ENCODE peak calls at places on chromosomes 4 and X, in six cellular contexts. R is right lobe of liver, T is breast epithelium, K is activated B cell treated with CpG ODN at 0.5 μM for 24 hours, G is fibroblast of the aortic adventitia, X is left lung. Y is an unnamed sample.

GRCh38 chr4:118833192-118833820 is 2.6 kb downstream of the SEC24D start:
- DNase-seq in R (no peak), T (no peak), K (no peak), G (no peak), X (no peak), Y (no peak)

GRCh38 chr4:8726344-8726851 is 133.8 kb downstream of the CPZ start:
- DNase-seq in R (peak), T (no peak), K (peak), G (no peak), X (no peak), Y (no peak)

GRCh38 chrX:24146283-24146865 is 3.2 kb upstream of the ZFX start:
- DNase-seq in R (no peak), T (no peak), K (no peak), G (no peak), X (no peak), Y (no peak)

GRCh38 chrX:617891-618290 is 12.7 kb upstream of the SHOX start:
- DNase-seq in R (peak), T (no peak), K (no peak), G (no peak), X (no peak), Y (no peak)

GRCh38 chr4:20532871-20533870 is 167.1 kb upstream of the PACRGL start:
- DNase-seq in R (no peak), T (no peak), K (no peak), G (peak), X (no peak), Y (no peak)

GRCh38 chr4:187732524-187732923 is 263.0 kb upstream of the ZFP42 start:
- DNase-seq in R (no peak), T (no peak), K (no peak), G (no peak), X (no peak), Y (no peak)

GRCh38 chrX:97334850-97335249 is 451.1 kb downstream of the RPA4 start:
- DNase-seq in R (no peak), T (no peak), K (no peak), G (no peak), X (no peak), Y (no peak)

GRCh38 chrX:44088755-44089154 is 115.6 kb upstream of the NDP start:
- DNase-seq in R (no peak), T (no peak), K (no peak), G (no peak), X (no peak), Y (no peak)

GRCh38 chr4:168648929-168649328 is 152.1 kb downstream of the PALLD start:
- DNase-seq in R (no peak), T (no peak), K (no peak), G (peak), X (no peak), Y (no peak)

GRCh38 chrX:11558972-11559371 is 106.7 kb downstream of the ARHGAP6 start:
- DNase-seq in R (no peak), T (no peak), K (peak), G (no peak), X (no peak), Y (peak)

GRCh38 chr4:129900430-129900953 is 804.5 kb downstream of the C4orf33 start:
- DNase-seq in R (peak), T (no peak), K (no peak), G (no peak), X (no peak), Y (no peak)

GRCh38 chrX:124026529-124026928 is 65.0 kb downstream of the STAG2 start:
- DNase-seq in R (no peak), T (no peak), K (no peak), G (no peak), X (no peak), Y (no peak)

GRCh38 chr4:40736910-40737309 is 12.8 kb upstream of the NSUN7 start:
- DNase-seq in R (no peak), T (no peak), K (no peak), G (peak), X (no peak), Y (peak)

GRCh38 chrX:97159916-97160800 is 276.4 kb downstream of the RPA4 start:
- DNase-seq in R (no peak), T (no peak), K (no peak), G (peak), X (no peak), Y (no peak)

GRCh38 chrX:33211356-33212254 is at the start of gene DMD:
- DNase-seq in R (no peak), T (peak), K (no peak), G (peak), X (no peak), Y (no peak)

GRCh38 chr4:56790566-56791175 is 30.8 kb downstream of the SPINK2 start:
- DNase-seq in R (no peak), T (no peak), K (no peak), G (no peak), X (no peak), Y (no peak)

GRCh38 chr4:4320951-4321714 is 31.1 kb downstream of the ZBTB49 start:
- DNase-seq in R (no peak), T (no peak), K (no peak), G (no peak), X (no peak), Y (no peak)

GRCh38 chr4:158938462-158939044 is 164.3 kb upstream of the RAPGEF2 start:
- DNase-seq in R (no peak), T (no peak), K (no peak), G (no peak), X (no peak), Y (no peak)

GRCh38 chr4:1177274-1178141 is 5.1 kb upstream of the SPON2 start:
- DNase-seq in R (peak), T (no peak), K (no peak), G (no peak), X (peak), Y (peak)

GRCh38 chr4:157048248-157048647 is 27.7 kb upstream of the GLRB start:
- DNase-seq in R (no peak), T (no peak), K (no peak), G (peak), X (no peak), Y (no peak)

GRCh38 chrX:131441033-131441432 is 102.8 kb upstream of the OR13H1 start:
- DNase-seq in R (no peak), T (no peak), K (no peak), G (no peak), X (no peak), Y (no peak)

GRCh38 chr4:55446578-55446922 is 50.8 kb downstream of the TMEM165 start:
- DNase-seq in R (no peak), T (no peak), K (no peak), G (no peak), X (no peak), Y (no peak)

GRCh38 chrX:123822965-123823364 is 36.9 kb upstream of the XIAP start:
- DNase-seq in R (no peak), T (no peak), K (no peak), G (no peak), X (no peak), Y (no peak)

GRCh38 chrX:48475774-48476577 is at the start of gene FTSJ1:
- DNase-seq in R (peak), T (peak), K (peak), G (peak), X (peak), Y (peak)

GRCh38 chrX:132740316-132741123 is 217.9 kb downstream of the HS6ST2 start:
- DNase-seq in R (no peak), T (no peak), K (no peak), G (no peak), X (no peak), Y (no peak)
- TF ChIP-seq CTCF in R (peak), T (no peak), K (no peak), G (peak), X (peak), Y (peak)

GRCh38 chr4:152910521-152910920 is 25.6 kb upstream of the FHDC1 start:
- DNase-seq in R (no peak), T (no peak), K (no peak), G (no peak), X (no peak), Y (no peak)
- TF ChIP-seq CTCF in R (no peak), T (no peak), K (no peak), G (no peak), X (no peak), Y (no peak)

DNA sequence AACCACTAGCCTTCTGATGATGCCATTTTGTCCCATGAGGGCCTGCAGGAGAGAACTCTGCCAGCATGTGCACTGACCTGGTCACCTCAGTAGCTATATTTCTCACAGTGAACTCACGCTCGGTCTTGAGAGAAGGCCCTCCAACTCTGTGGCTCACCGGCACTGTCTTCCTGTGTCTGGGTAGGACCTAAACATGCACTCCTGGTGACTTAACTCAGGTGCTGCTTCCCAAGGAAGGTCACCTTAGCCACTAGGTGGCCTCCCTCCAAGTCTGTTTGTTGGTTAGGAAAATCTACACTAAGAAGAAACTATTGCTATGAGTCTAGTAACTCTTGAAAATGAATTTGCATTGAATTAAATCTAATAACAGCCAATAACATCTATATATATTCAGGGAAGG is 24.8 kb downstream of the TLR10 start:
- DNase-seq in R (no peak), T (no peak), K (no peak), G (no peak), X (no peak), Y (no peak)
- TF ChIP-seq CTCF in R (peak), T (no peak), K (no peak), G (peak), X (peak), Y (peak)

GRCh38 chr4:127484101-127484500 is 148.7 kb upstream of the INTU start:
- DNase-seq in R (no peak), T (no peak), K (no peak), G (no peak), X (no peak), Y (no peak)

GRCh38 chr4:127482049-127482448 is 150.7 kb upstream of the INTU start:
- DNase-seq in R (no peak), T (no peak), K (no peak), G (no peak), X (no peak), Y (no peak)

DNA sequence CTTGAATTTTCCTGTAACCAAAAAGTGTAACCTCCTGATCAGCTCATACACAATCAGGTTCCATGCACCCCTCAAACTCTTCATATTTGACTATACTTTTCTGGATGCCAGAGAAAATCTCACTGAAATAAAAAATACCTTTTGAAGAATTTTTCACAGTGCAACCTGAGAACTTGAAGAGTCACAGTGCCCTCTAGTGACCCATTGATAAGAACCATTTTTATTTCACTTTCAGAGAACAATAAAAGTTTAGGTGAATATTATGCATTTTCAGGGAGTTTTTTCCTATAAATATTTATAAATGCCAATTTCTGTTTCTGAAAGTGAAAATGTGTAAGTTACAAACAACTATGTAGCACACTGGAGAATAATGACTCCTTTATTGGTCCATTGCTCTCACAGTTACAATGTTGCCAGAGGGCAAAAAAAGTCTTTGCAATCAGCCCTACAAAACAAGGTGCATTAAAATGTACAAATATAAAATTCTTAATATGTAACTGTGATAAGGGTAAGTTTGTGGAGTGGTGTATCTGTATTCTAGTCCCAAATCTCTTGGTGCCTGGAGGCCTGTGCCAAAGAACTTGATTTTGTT is 153.6 kb upstream of the INTU start:
- DNase-seq in R (no peak), T (no peak), K (no peak), G (peak), X (no peak), Y (no peak)
- TF ChIP-seq CTCF in R (peak), T (no peak), K (no peak), G (peak), X (peak), Y (peak)

GRCh38 chr4:113893546-113893945 is 85.9 kb downstream of the ARSJ start:
- DNase-seq in R (no peak), T (no peak), K (no peak), G (peak), X (no peak), Y (no peak)
- TF ChIP-seq CTCF in R (peak), T (no peak), K (no peak), G (peak), X (no peak), Y (no peak)

GRCh38 chr4:138843611-138844010 is 172.0 kb upstream of the NOCT start:
- DNase-seq in R (no peak), T (no peak), K (no peak), G (no peak), X (no peak), Y (no peak)
- TF ChIP-seq CTCF in R (no peak), T (no peak), K (no peak), G (no peak), X (no peak), Y (no peak)

Y was measured in GM13976.